ENCODE peak calls at places on chromosomes 16 and 17, in eight cellular contexts. R is neural progenitor cell, T is LHCN-M2, S is T-helper 9 cell, B is aorta, W is mucosa of descending colon, U is nephron progenitor cell, Y is NCI-H510A treated with DMSO at 0.1 percent for 48 hours. N is an unnamed sample.

GRCh38 chr16:30805370-30806169 is 18.6 kb upstream of the ZNF629 start:
- DNase-seq in R (peak; percentile 90), Y (peak; percentile 81), T (peak; percentile 78), W (peak; percentile 91), B (peak; percentile 95), S (peak; percentile 42), U (peak; percentile 81), N (peak; percentile 57)

GRCh38 chr17:17682293-17682736 is 1.1 kb downstream of the RAI1 start:
- DNase-seq in W (no peak), Y (no peak), S (peak; percentile 38), R (peak; percentile 44), B (peak; percentile 87), U (peak; percentile 41), T (no peak), N (peak; percentile 76)

GRCh38 chr17:80858301-80859003 is 133.2 kb upstream of the CHMP6 start:
- DNase-seq in W (no peak), S (no peak), R (no peak), U (no peak), Y (no peak), B (peak; percentile 70), T (no peak), N (no peak)

GRCh38 chr17:5809056-5809455 is 224.7 kb upstream of the NLRP1 start:
- DNase-seq in U (no peak), W (no peak), S (no peak), Y (no peak), T (peak; percentile 8), R (no peak), B (no peak), N (no peak)

GRCh38 chr16:27318399-27319256 is 4.9 kb downstream of the IL4R start:
- DNase-seq in R (no peak), S (no peak), B (peak; percentile 69), U (no peak), Y (no peak), W (peak; percentile 45), T (no peak), N (peak; percentile 82)

GRCh38 chr16:77918792-77919707 is 103.3 kb upstream of the CLEC3A start:
- DNase-seq in R (no peak), W (no peak), T (no peak), S (no peak), Y (peak; percentile 68), B (no peak), U (no peak), N (no peak)

GRCh38 chr16:79437764-79438728 is 162.5 kb downstream of the MAF start:
- DNase-seq in R (peak; percentile 71), W (no peak), B (no peak), U (no peak), S (no peak), T (no peak), Y (no peak), N (no peak)

GRCh38 chr16:88730632-88731607 is 24.6 kb downstream of the CTU2 start:
- DNase-seq in T (peak; percentile 59), U (no peak), B (no peak), Y (no peak), S (no peak), R (no peak), W (no peak), N (no peak)

GRCh38 chr17:62614142-62614541 is 13.3 kb upstream of the MRC2 start:
- DNase-seq in B (no peak), R (no peak), W (no peak), U (no peak), T (peak; percentile 82), S (no peak), Y (no peak), N (no peak)

GRCh38 chr17:78645421-78646295 is 68.5 kb upstream of the DNAH17 start:
- DNase-seq in R (no peak), T (no peak), S (peak; percentile 50), B (peak; percentile 86), Y (peak; percentile 67), U (no peak), W (peak; percentile 65), N (peak; percentile 35)

GRCh38 chr16:67269766-67270165 is 9.6 kb upstream of the PLEKHG4 start:
- DNase-seq in R (no peak), S (no peak), W (peak; percentile 12), U (no peak), Y (no peak), T (no peak), B (peak; percentile 78), N (no peak)

GRCh38 chr17:7651097-7651958 is 602 bp downstream of the ATP1B2 start:
- DNase-seq in Y (no peak), W (no peak), S (no peak), B (peak; percentile 72), T (no peak), R (peak; percentile 70), U (peak; percentile 57), N (no peak)

GRCh38 chr16:939311-939710 is 31.5 kb downstream of the LMF1 start:
- DNase-seq in T (no peak), W (no peak), S (no peak), U (no peak), B (peak; percentile 67), Y (no peak), R (no peak), N (no peak)